ENCODE peak calls at places on chromosomes 12 and 14, in six cellular contexts. O is activated T-helper 1 cell treated with Interleukin-2 at 50 U/mL for 16 hours, G is NCI-H1092, I is transverse colon, Y is H9, H is pancreas. P is an unnamed sample.

GRCh38 chr14:98168196-98168985 is 1103.6 kb downstream of the BCL11B start:
- DNase-seq in G (no peak), Y (no peak), O (no peak), I (no peak), H (no peak), P (no peak)

GRCh38 chr12:97160277-97160676 is 253.2 kb downstream of the NEDD1 start:
- DNase-seq in I (no peak), Y (no peak), G (no peak), H (no peak), O (no peak), P (no peak)

GRCh38 chr14:23164250-23164649 is 19.2 kb downstream of the SLC7A8 start:
- DNase-seq in Y (no peak), I (no peak), O (no peak), G (no peak), H (peak; percentile 74), P (no peak)

GRCh38 chr12:43370299-43370698 is 181.7 kb downstream of the ADAMTS20 start:
- DNase-seq in O (no peak), I (no peak), G (no peak), H (no peak), Y (no peak), P (no peak)

GRCh38 chr12:108204618-108205017 is 75.5 kb downstream of the WSCD2 start:
- DNase-seq in H (no peak), G (no peak), I (no peak), Y (no peak), O (no peak), P (no peak)

GRCh38 chr12:39620664-39621658 is 1.4 kb upstream of the ABCD2 start:
- DNase-seq in O (peak; percentile 22), G (no peak), H (no peak), I (peak; percentile 16), Y (no peak), P (no peak)

GRCh38 chr14:67999693-68000384 is 180.3 kb downstream of the RAD51B start:
- DNase-seq in Y (no peak), H (no peak), O (no peak), I (no peak), G (no peak), P (no peak)

GRCh38 chr12:3187846-3188755 is 110.9 kb downstream of the TSPAN9 start:
- DNase-seq in G (no peak), I (no peak), O (no peak), Y (no peak), H (peak; percentile 28), P (no peak)

GRCh38 chr14:42000450-42000849 is 393.8 kb downstream of the LRFN5 start:
- DNase-seq in G (no peak), Y (no peak), H (no peak), I (no peak), O (no peak), P (no peak)

GRCh38 chr12:75816892-75817291 is 214.7 kb downstream of the PHLDA1 start:
- DNase-seq in O (no peak), G (no peak), Y (no peak), H (no peak), I (no peak), P (no peak)

GRCh38 chr12:132489602-132490239 is at the start of gene FBRSL1:
- DNase-seq in Y (peak; percentile 94), I (peak; percentile 95), O (peak; percentile 93), G (peak; percentile 85), H (peak; percentile 95), P (peak; percentile 91)

GRCh38 chr14:92254786-92255185 is 68.2 kb upstream of the SLC24A4 start:
- DNase-seq in O (no peak), G (no peak), Y (peak; percentile 56), I (peak; percentile 16), H (peak; percentile 32), P (no peak)

GRCh38 chr12:1122803-1123202 is 131.8 kb downstream of the ERC1 start:
- DNase-seq in O (peak; percentile 17), G (no peak), H (no peak), I (no peak), Y (no peak), P (peak; percentile 22)

GRCh38 chr14:98984719-98985041 is 287.3 kb downstream of the BCL11B start:
- DNase-seq in O (peak; percentile 63), Y (no peak), H (no peak), G (no peak), I (peak; percentile 45), P (peak; percentile 47)

GRCh38 chr12:5154091-5154490 is 110.4 kb downstream of the KCNA5 start:
- DNase-seq in H (no peak), Y (peak; percentile 80), O (no peak), I (no peak), G (no peak), P (no peak)

GRCh38 chr12:3084742-3085141 is 7.6 kb downstream of the TSPAN9 start:
- DNase-seq in Y (peak; percentile 94), H (no peak), G (no peak), I (no peak), O (no peak), P (no peak)

GRCh38 chr12:100717733-100718067 is 76.9 kb upstream of the ANO4 start:
- DNase-seq in O (no peak), G (no peak), H (no peak), Y (no peak), I (no peak), P (no peak)

P was measured in activated gamma-delta T cell treated with anti-CD3 and anti-CD28 coated beads, Interleukin-2, amount 50 U/mL, for 16 hours.